ENCODE peak calls at places on chromosomes 7 and 10, in four cellular contexts. Z is stimulated activated CD8-positive, alpha-beta memory T cell treated with anti-CD3 and anti-CD28 coated beads, Interleukin-2, amount 100 ng/mL, for 1 hour; A is SJSA1; S is colonic mucosa. F is an unnamed sample.

GRCh38 chr7:57449904-57450303 is at the start of gene ZNF716:
- DNase-seq in Z (no peak), A (no peak), S (no peak), F (no peak)

GRCh38 chr10:42990721-42991441 is 86.0 kb upstream of the RET start:
- DNase-seq in Z (no peak), A (no peak), S (peak), F (no peak)

GRCh38 chr10:81303656-81304055 is 571.3 kb upstream of the NRG3 start:
- DNase-seq in Z (no peak), A (no peak), S (no peak), F (no peak)

GRCh38 chr10:5560844-5561703 is 36.3 kb downstream of the CALML3 start:
- DNase-seq in Z (no peak), A (no peak), S (no peak), F (no peak)

GRCh38 chr10:71589617-71590551 is 129.7 kb downstream of the C10orf105 start:
- DNase-seq in Z (no peak), A (no peak), S (no peak), F (no peak)

GRCh38 chr10:51606829-51607228 is 92.6 kb downstream of the CSTF2T start:
- DNase-seq in Z (no peak), A (no peak), S (no peak), F (no peak)

GRCh38 chr10:78348416-78349164 is 314.9 kb downstream of the RPS24 start:
- DNase-seq in Z (no peak), A (peak), S (no peak), F (no peak)

GRCh38 chr10:61730671-61731070 is 67.9 kb downstream of the CABCOCO1 start:
- DNase-seq in Z (no peak), A (no peak), S (no peak), F (no peak)

GRCh38 chr10:86312701-86313270 is 53.8 kb downstream of the GRID1 start:
- DNase-seq in Z (no peak), A (no peak), S (no peak), F (no peak)

GRCh38 chr7:117116221-117116620 is 162.9 kb downstream of the ST7 start:
- DNase-seq in Z (no peak), A (no peak), S (no peak), F (no peak)

GRCh38 chr7:45387837-45388236 is 186.3 kb upstream of the ADCY1 start:
- DNase-seq in Z (no peak), A (no peak), S (no peak), F (no peak)

GRCh38 chr10:16820018-16820417 is 2.8 kb upstream of the RSU1 start:
- DNase-seq in Z (no peak), A (no peak), S (no peak), F (no peak)

GRCh38 chr10:24625778-24626177 is 97.9 kb downstream of the ARHGAP21 start:
- DNase-seq in Z (no peak), A (no peak), S (no peak), F (no peak)

GRCh38 chr10:70858759-70859158 is 29.6 kb downstream of the PCBD1 start:
- DNase-seq in Z (no peak), A (no peak), S (no peak), F (no peak)

GRCh38 chr7:21422747-21423146 is 5.1 kb upstream of the SP4 start:
- DNase-seq in Z (no peak), A (no peak), S (no peak), F (no peak)

GRCh38 chr7:19114591-19114855 is 2.9 kb downstream of the TWIST1 start:
- DNase-seq in Z (no peak), A (no peak), S (no peak), F (no peak)

GRCh38 chr10:101903827-101904520 is 60.4 kb upstream of the KCNIP2 start:
- DNase-seq in Z (no peak), A (no peak), S (peak), F (peak)

GRCh38 chr7:9250876-9251275 is 817.5 kb downstream of the NXPH1 start:
- DNase-seq in Z (no peak), A (no peak), S (no peak), F (no peak)

GRCh38 chr7:123751816-123752215 is 3.0 kb upstream of the WASL start:
- DNase-seq in Z (no peak), A (no peak), S (no peak), F (no peak)